ENCODE peak calls at places on chromosomes 4 and X, in four cellular contexts. K, X, L and O are unnamed samples.

GRCh38 chr4:95231713-95232112 is 317.1 kb downstream of the UNC5C start:
- DNase-seq in X (no peak), L (no peak), K (no peak), O (no peak)

GRCh38 chr4:80538276-80538926 is 202.9 kb downstream of the CFAP299 start:
- DNase-seq in L (no peak), K (no peak), X (no peak), O (no peak)

GRCh38 chrX:136574548-136574947 is 42.5 kb downstream of the VGLL1 start:
- DNase-seq in L (peak), K (no peak), X (no peak), O (no peak)

GRCh38 chrX:96692454-96692853 is 7.8 kb downstream of the DIAPH2 start:
- DNase-seq in X (no peak), K (no peak), L (no peak), O (no peak)

GRCh38 chr4:173223743-173224142 is 55.1 kb downstream of the GALNT7 start:
- DNase-seq in K (no peak), X (no peak), L (no peak), O (no peak)

GRCh38 chr4:169332595-169332994 is 61.8 kb upstream of the SH3RF1 start:
- DNase-seq in L (no peak), X (no peak), K (no peak), O (no peak)

GRCh38 chrX:49041683-49042529 is 1.3 kb downstream of the TFE3 start:
- DNase-seq in L (no peak), K (no peak), X (no peak), O (no peak)

GRCh38 chrX:153909024-153909979 is 4.8 kb downstream of the AVPR2 start:
- DNase-seq in X (no peak), L (peak), K (no peak), O (no peak)

GRCh38 chr4:182143086-182143821 is 99.9 kb upstream of the TENM3 start:
- DNase-seq in K (no peak), X (no peak), L (no peak), O (no peak)

GRCh38 chr4:52640808-52641595 is 18.1 kb downstream of the USP46 start:
- DNase-seq in L (no peak), K (no peak), X (peak), O (no peak)

GRCh38 chr4:3871881-3872833 is 106.0 kb downstream of the ADRA2C start:
- DNase-seq in L (no peak), K (no peak), X (no peak), O (no peak)

GRCh38 chrX:39133971-39134370 is 332.7 kb downstream of the MID1IP1 start:
- DNase-seq in X (no peak), K (peak), L (no peak), O (no peak)

GRCh38 chrX:427812-428725 is 41.4 kb upstream of the PPP2R3B start:
- DNase-seq in L (peak), K (peak), X (no peak), O (no peak)

GRCh38 chr4:87469390-87469789 is 47.0 kb downstream of the NUDT9 start:
- DNase-seq in K (no peak), X (no peak), L (no peak), O (no peak)

GRCh38 chrX:19566359-19567141 is 51.2 kb upstream of the MAP3K15 start:
- DNase-seq in K (no peak), L (peak), X (no peak), O (no peak)

GRCh38 chr4:39873823-39874222 is 103.9 kb downstream of the PDS5A start:
- DNase-seq in X (no peak), L (no peak), K (no peak), O (no peak)

GRCh38 chr4:47528651-47529050 is 43.6 kb downstream of the ATP10D start:
- DNase-seq in X (no peak), L (no peak), K (no peak), O (no peak)

GRCh38 chr4:112069110-112069509 is 76.1 kb upstream of the FAM241A start:
- DNase-seq in K (no peak), L (no peak), X (no peak), O (no peak)

GRCh38 chr4:15794432-15794831 is 16.3 kb downstream of the CD38 start:
- DNase-seq in K (no peak), L (no peak), X (no peak), O (no peak)

GRCh38 chrX:136828830-136829229 is 48.1 kb upstream of the ARHGEF6 start:
- DNase-seq in L (no peak), K (no peak), X (no peak), O (no peak)

GRCh38 chrX:68868316-68868715 is 39.5 kb downstream of the EFNB1 start:
- DNase-seq in L (no peak), X (no peak), K (no peak), O (no peak)

GRCh38 chr4:185672618-185673017 is 137.3 kb upstream of the PDLIM3 start:
- DNase-seq in K (no peak), L (no peak), X (no peak), O (no peak)

GRCh38 chrX:135707880-135708279 is 5.6 kb upstream of the CT45A1 start:
- DNase-seq in K (peak), X (peak), L (peak), O (no peak)

GRCh38 chrX:14948701-14949100 is 75.5 kb downstream of the MOSPD2 start:
- DNase-seq in X (no peak), K (no peak), L (no peak), O (no peak)

GRCh38 chr4:102358128-102358527 is 12.8 kb upstream of the SLC39A8 start:
- DNase-seq in L (no peak), X (no peak), K (no peak), O (no peak)

GRCh38 chr4:114694770-114695169 is 96.2 kb downstream of the UGT8 start:
- DNase-seq in K (no peak), L (peak), X (peak), O (peak)

GRCh38 chr4:139300431-139301142 is 718 bp upstream of the NAA15 start:
- DNase-seq in L (no peak), X (no peak), K (no peak), O (no peak)

GRCh38 chr4:37767546-37767945 is 58.9 kb upstream of the PGM2 start:
- DNase-seq in K (no peak), X (no peak), L (peak), O (no peak)

GRCh38 chrX:44770111-44770510 is 73.7 kb upstream of the DUSP21 start:
- DNase-seq in K (no peak), X (no peak), L (no peak), O (no peak)

GRCh38 chrX:105695451-105695850 is 126.9 kb upstream of the NRK start:
- DNase-seq in X (no peak), L (no peak), K (no peak), O (no peak)

GRCh38 chrX:134868766-134869495 is 121.9 kb upstream of the SMIM10 start:
- DNase-seq in X (no peak), L (no peak), K (no peak), O (no peak)

GRCh38 chrX:120575379-120576114 is 14.8 kb upstream of the CUL4B start:
- DNase-seq in L (no peak), K (no peak), X (no peak), O (no peak)

GRCh38 chrX:45799576-45799975 is 598.9 kb upstream of the DIPK2B start:
- DNase-seq in L (no peak), X (no peak), K (no peak), O (no peak)

GRCh38 chr4:141860974-141861373 is 224.6 kb downstream of the IL15 start:
- DNase-seq in K (no peak), L (no peak), X (peak), O (no peak)

GRCh38 chrX:33001107-33001506 is 210.2 kb downstream of the DMD start:
- DNase-seq in K (no peak), L (no peak), X (no peak), O (no peak)
- H3K4me3 ChIP-seq in K (no peak), L (no peak), X (no peak), O (no peak)

DNA sequence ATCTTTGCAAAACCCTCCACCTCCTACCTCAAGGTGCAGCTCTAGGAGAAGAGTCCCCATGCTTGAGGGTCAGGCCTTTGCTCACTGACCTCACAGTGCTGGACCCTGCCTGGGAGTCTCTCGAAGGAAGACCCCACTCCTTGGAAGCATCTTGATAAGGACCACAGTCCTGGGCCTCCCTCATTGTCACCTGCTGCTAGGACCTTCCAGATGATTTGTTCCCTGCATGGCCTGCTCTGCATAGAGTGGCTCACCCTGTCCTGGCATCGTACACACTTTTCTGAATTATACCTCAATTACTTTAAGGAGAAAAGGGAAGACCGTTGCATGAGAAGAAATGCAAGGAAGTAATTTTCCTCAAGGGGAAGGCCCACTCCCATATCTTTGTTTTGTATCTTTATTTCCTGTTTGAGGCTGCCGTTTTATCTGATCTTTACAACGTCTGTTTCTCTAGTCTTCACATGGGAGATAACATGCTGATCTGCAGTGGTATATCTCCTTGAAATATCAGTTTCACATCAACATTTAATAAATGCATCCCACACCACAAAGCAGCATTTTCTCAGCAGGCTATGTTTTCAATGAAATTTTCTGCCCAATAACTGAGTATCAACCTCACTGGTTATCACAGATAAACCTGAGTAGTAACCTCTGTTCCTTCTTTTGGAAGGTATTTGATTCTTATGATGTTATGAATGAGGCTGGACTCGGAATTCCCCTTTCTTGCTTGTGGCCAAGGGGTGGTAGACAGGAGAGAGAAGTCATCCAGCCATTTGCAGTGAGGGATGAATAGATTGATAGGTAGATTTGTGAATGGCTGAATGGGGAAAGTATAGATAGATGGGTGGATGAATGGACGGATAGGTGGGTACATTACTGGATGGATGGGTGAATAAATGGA is 15.0 kb upstream of the AKAP17A start:
- DNase-seq in X (no peak), K (no peak), L (no peak), O (no peak)
- TF ChIP-seq POLR2AphosphoS5 in X (no peak), K (no peak), L (no peak), O (no peak)

GRCh38 chr4:145389566-145389965 is 92.1 kb upstream of the SMAD1 start:
- DNase-seq in K (no peak), X (no peak), L (no peak), O (no peak)
- TF ChIP-seq EZH2 in K (no peak), X (no peak), L (no peak), O (no peak)

GRCh38 chr4:8592366-8593267 is at the start of gene CPZ:
- DNase-seq in L (peak), X (no peak), K (no peak), O (no peak)
- H3K4me3 ChIP-seq in L (no peak), X (no peak), K (peak), O (no peak)

GRCh38 chr4:88878624-88879023 is 178.4 kb downstream of the FAM13A start:
- DNase-seq in L (peak), K (no peak), X (no peak), O (no peak)

GRCh38 chr4:88881227-88881569 is 175.8 kb downstream of the FAM13A start:
- DNase-seq in X (no peak), L (no peak), K (no peak), O (no peak)

GRCh38 chr4:88880001-88880400 is 177.0 kb downstream of the FAM13A start:
- DNase-seq in X (no peak), K (no peak), L (no peak), O (no peak)

GRCh38 chr4:88880501-88881226 is 176.3 kb downstream of the FAM13A start:
- DNase-seq in K (no peak), X (no peak), L (no peak), O (no peak)
- TF ChIP-seq POLR2AphosphoS5 in K (no peak), X (no peak), L (no peak), O (no peak)